ENCODE peak calls at places on chromosome 3, in five cellular contexts. V is stomach, K is erythroblast, D is adrenal gland, J is endothelial cell of umbilical vein. H is an unnamed sample.

GRCh38 chr3:59425371-59425770 is 375.5 kb upstream of the CFAP20DC start:
- DNase-seq in D (no peak), K (no peak), J (no peak), V (no peak), H (no peak)

GRCh38 chr3:171451915-171452707 is 8.1 kb downstream of the TNIK start:
- DNase-seq in J (no peak), D (no peak), K (no peak), V (no peak), H (no peak)

GRCh38 chr3:174862101-174862500 is 3.0 kb downstream of the NAALADL2 start:
- DNase-seq in V (peak; percentile 60), D (no peak), J (peak; percentile 13), K (no peak), H (peak; percentile 1)

GRCh38 chr3:116453676-116454346 is 8.5 kb upstream of the LSAMP start:
- DNase-seq in K (no peak), J (no peak), D (no peak), V (no peak), H (no peak)

GRCh38 chr3:64936570-64936969 is 248.8 kb upstream of the ADAMTS9 start:
- DNase-seq in J (no peak), D (no peak), V (no peak), K (no peak), H (no peak)

GRCh38 chr3:96813820-96814580 is 394 bp upstream of the EPHA6 start:
- DNase-seq in K (peak; percentile 6), D (no peak), J (peak; percentile 43), V (peak; percentile 35), H (no peak)

GRCh38 chr3:102206506-102207145 is 228.2 kb upstream of the ZPLD1 start:
- DNase-seq in V (peak; percentile 46), K (peak; percentile 31), J (peak; percentile 9), D (peak; percentile 68), H (no peak)

GRCh38 chr3:150242220-150242938 is 165.7 kb upstream of the TSC22D2 start:
- DNase-seq in D (no peak), J (no peak), K (no peak), V (no peak), H (no peak)

GRCh38 chr3:124336067-124336656 is 344.2 kb upstream of the ROPN1 start:
- DNase-seq in K (no peak), J (no peak), D (no peak), V (no peak), H (no peak)

GRCh38 chr3:122578110-122578740 is 775 bp downstream of the PARP15 start:
- DNase-seq in V (no peak), K (peak; percentile 28), J (no peak), D (no peak), H (no peak)

GRCh38 chr3:188646592-188646991 is 492.6 kb downstream of the LPP start:
- DNase-seq in D (no peak), K (peak; percentile 8), V (no peak), J (peak; percentile 37), H (peak; percentile 1)

GRCh38 chr3:68207327-68207726 is 552.9 kb upstream of the SUCLG2 start:
- DNase-seq in V (no peak), K (no peak), J (no peak), D (no peak), H (no peak)

GRCh38 chr3:188365978-188366698 is 212.2 kb downstream of the LPP start:
- DNase-seq in J (peak; percentile 90), D (no peak), V (no peak), K (no peak), H (no peak)

GRCh38 chr3:157786618-157787017 is 283.4 kb upstream of the VEPH1 start:
- DNase-seq in K (no peak), J (no peak), D (peak; percentile 59), V (no peak), H (no peak)

GRCh38 chr3:126537730-126538281 is 13.9 kb downstream of the CHST13 start:
- DNase-seq in D (no peak), K (no peak), J (no peak), V (no peak), H (peak; percentile 54)

GRCh38 chr3:151345854-151346253 is 16.5 kb upstream of the P2RY13 start:
- DNase-seq in J (no peak), K (no peak), V (no peak), D (no peak), H (no peak)

GRCh38 chr3:88280326-88280725 is 130.6 kb downstream of the C3orf38 start:
- DNase-seq in J (no peak), V (no peak), K (no peak), D (no peak), H (peak; percentile 11)

GRCh38 chr3:127865941-127866340 is 43.6 kb upstream of the MGLL start:
- DNase-seq in D (no peak), J (no peak), K (peak; percentile 10), V (no peak), H (no peak)

GRCh38 chr3:11161666-11162065 is 7.4 kb downstream of the HRH1 start:
- DNase-seq in D (no peak), J (no peak), K (no peak), V (no peak), H (no peak)

GRCh38 chr3:125151437-125151806 is 61.1 kb downstream of the SLC12A8 start:
- DNase-seq in K (no peak), D (no peak), J (no peak), V (no peak), H (no peak)

GRCh38 chr3:170918715-170919114 is 10.3 kb upstream of the EIF5A2 start:
- DNase-seq in J (no peak), D (no peak), V (no peak), K (no peak), H (no peak)

GRCh38 chr3:47266709-47267489 is 15.7 kb downstream of the KIF9 start:
- DNase-seq in V (peak; percentile 69), K (peak; percentile 77), J (peak; percentile 87), D (peak; percentile 89), H (peak; percentile 96)

GRCh38 chr3:48664929-48665328 is 2.2 kb upstream of the CELSR3 start:
- DNase-seq in V (no peak), K (no peak), D (no peak), J (no peak), H (no peak)

GRCh38 chr3:23302276-23302675 is 99.1 kb downstream of the UBE2E2 start:
- DNase-seq in D (no peak), K (no peak), V (no peak), J (no peak), H (no peak)

GRCh38 chr3:183224581-183224980 is 28.5 kb upstream of the B3GNT5 start:
- DNase-seq in D (no peak), J (no peak), K (no peak), V (no peak), H (no peak)

GRCh38 chr3:126424039-126424717 is 29.5 kb downstream of the CFAP100 start:
- DNase-seq in K (no peak), V (peak; percentile 17), D (peak; percentile 33), J (no peak), H (no peak)

GRCh38 chr3:24052446-24052845 is 107.4 kb downstream of the NR1D2 start:
- DNase-seq in V (no peak), D (no peak), K (no peak), J (no peak), H (no peak)

GRCh38 chr3:32391643-32392529 is at the start of gene CMTM7:
- DNase-seq in J (peak; percentile 65), D (peak; percentile 76), V (peak; percentile 79), K (peak; percentile 64), H (peak; percentile 81)
- TF ChIP-seq POLR2A in J (peak; percentile 93), D (peak; percentile 68), V (no peak), K (peak; percentile 24), H (peak; percentile 73)

GRCh38 chr3:141379250-141379872 is 11.1 kb downstream of the ZBTB38 start:
- DNase-seq in D (no peak), J (no peak), V (no peak), K (no peak), H (no peak)
- TF ChIP-seq POLR2A in D (no peak), J (no peak), V (no peak), K (no peak), H (no peak)

GRCh38 chr3:194315088-194315964 is 35.8 kb downstream of the CPN2 start:
- DNase-seq in K (peak; percentile 89), J (peak; percentile 84), D (peak; percentile 90), V (peak; percentile 86), H (peak; percentile 93)
- TF ChIP-seq POLR2A in K (no peak), J (no peak), D (peak; percentile 27), V (no peak), H (no peak)

DNA sequence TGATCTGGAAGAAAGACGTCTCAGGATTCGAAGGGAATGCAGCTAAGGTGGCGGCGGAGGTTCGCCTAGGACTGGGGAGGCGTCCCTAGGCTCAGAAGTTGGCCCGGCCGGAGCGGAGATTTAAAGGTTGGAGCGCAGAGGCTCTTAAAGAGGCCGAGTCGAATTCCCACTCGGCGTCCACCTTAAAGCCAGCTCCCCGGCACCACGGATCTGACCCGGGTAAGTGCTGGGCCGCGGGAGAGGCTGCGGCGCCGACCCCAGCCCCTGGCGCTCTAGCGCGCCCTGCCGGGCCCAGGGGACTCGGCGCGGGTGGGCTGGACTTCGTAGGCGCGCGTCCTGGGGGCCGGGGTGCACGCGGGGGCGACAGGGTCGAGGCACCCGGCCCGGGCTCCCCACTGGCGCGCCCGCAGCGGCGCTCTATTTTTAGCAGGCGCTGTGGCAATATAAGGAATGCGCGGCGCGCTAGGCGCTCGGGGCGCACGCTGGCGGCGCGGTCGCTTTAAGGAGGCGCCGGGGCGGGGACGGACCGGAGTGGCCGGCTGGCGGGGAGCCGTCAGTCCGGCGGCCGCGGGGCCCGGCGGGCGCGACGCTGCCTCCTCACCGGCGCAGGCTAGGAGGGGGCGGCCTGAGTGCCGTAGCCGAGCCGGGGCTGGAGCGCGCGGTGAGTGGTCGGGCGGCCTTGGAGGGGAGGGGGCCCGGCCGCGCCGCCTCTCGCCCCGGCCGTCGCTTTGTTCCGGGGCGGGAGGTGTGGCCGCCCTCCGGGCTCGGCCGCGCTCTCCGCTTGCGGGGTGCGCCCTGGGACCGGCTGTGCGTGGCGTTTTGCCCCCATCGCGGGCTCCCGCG is at the start of gene MRAS:
- DNase-seq in D (peak; percentile 87), K (peak; percentile 60), J (peak; percentile 55), V (peak; percentile 79), H (peak; percentile 84)
- TF ChIP-seq POLR2A in D (peak; percentile 90), K (no peak), J (peak; percentile 38), V (no peak), H (peak; percentile 12)

GRCh38 chr3:12662593-12663310 is 1.2 kb downstream of the RAF1 start:
- DNase-seq in V (peak; percentile 48), K (peak; percentile 69), J (peak; percentile 58), D (peak; percentile 65), H (peak; percentile 64)
- TF ChIP-seq POLR2A in V (no peak), K (no peak), J (no peak), D (peak; percentile 41), H (no peak)

GRCh38 chr3:52774901-52775864 is 2.2 kb upstream of the ITIH1 start:
- DNase-seq in J (no peak), V (peak; percentile 45), K (peak; percentile 59), D (peak; percentile 52), H (no peak)
- TF ChIP-seq POLR2A in J (no peak), V (no peak), K (no peak), D (no peak), H (no peak)

DNA sequence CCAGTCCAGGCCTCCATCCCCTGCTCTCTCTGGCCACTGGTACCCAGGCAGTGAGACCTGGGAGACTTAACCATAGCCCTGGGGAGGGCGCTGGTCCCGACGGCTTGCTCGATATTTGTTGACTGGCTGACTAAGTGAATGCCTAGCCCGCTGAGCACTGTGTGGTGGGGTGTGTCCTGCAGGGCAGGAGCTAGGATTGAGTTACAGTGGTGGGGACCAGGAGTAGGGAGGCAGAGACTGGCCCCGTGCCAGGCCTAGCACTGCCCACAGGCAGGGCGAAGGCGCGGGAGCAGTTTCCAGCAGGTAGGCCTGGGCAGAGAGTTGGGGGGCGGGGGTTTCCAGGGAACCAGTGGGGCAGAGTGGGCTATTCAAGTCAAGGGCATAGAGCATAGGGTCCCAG is at the start of gene VILL:
- DNase-seq in K (no peak), D (no peak), V (peak; percentile 89), J (no peak), H (no peak)
- TF ChIP-seq POLR2A in K (no peak), D (no peak), V (no peak), J (no peak), H (no peak)

H was measured in NB4.